ENCODE peak calls at places on chromosomes 5 and 9, in six cellular contexts. J, K, G, P, F and R are unnamed samples. For H3K4me1, the result is how much of the 10 kb centered on the place peaks cover.

GRCh38 chr5:143775258-143775657 is 36.7 kb upstream of the HMHB1 start:
- DNase-seq in J (no peak), K (peak), G (no peak), P (peak), F (no peak), R (no peak)

GRCh38 chr5:147887026-147887627 is 8.6 kb downstream of the SCGB3A2 start:
- DNase-seq in J (peak), K (peak), G (no peak), P (peak), F (no peak), R (no peak)

GRCh38 chr9:125763373-125763772 is 16.2 kb downstream of the PBX3 start:
- DNase-seq in J (no peak), K (peak), G (no peak), P (peak), F (no peak), R (no peak)

GRCh38 chr5:67197536-67197935 is 937 bp upstream of the CD180 start:
- DNase-seq in J (no peak), K (no peak), G (no peak), P (no peak), F (no peak), R (no peak)

GRCh38 chr5:115947260-115947659 is 15.0 kb upstream of the LVRN start:
- DNase-seq in J (no peak), K (peak), G (no peak), P (no peak), F (no peak), R (no peak)

GRCh38 chr5:116380615-116381014 is 194.0 kb downstream of the SEMA6A start:
- DNase-seq in J (no peak), K (no peak), G (no peak), P (no peak), F (no peak), R (no peak)

GRCh38 chr9:76373173-76373771 is 21.0 kb downstream of the RFK start:
- DNase-seq in J (no peak), K (peak), G (no peak), P (peak), F (no peak), R (no peak)

GRCh38 chr5:76527685-76528161 is 95.5 kb downstream of the F2RL2 start:
- DNase-seq in J (peak), K (peak), G (no peak), P (no peak), F (no peak), R (no peak)

GRCh38 chr9:99451121-99451606 is 229.1 kb downstream of the SEC61B start:
- DNase-seq in J (peak), K (no peak), G (no peak), P (no peak), F (no peak), R (no peak)

GRCh38 chr5:32074401-32074800 is 99.7 kb downstream of the GOLPH3 start:
- DNase-seq in J (peak), K (no peak), G (no peak), P (no peak), F (no peak), R (no peak)

GRCh38 chr5:99037668-99038067 is 108.9 kb upstream of the CHD1 start:
- DNase-seq in J (peak), K (no peak), G (no peak), P (no peak), F (no peak), R (peak)

GRCh38 chr9:6054280-6055099 is 39.1 kb upstream of the RANBP6 start:
- DNase-seq in J (peak), K (peak), G (peak), P (peak), F (peak), R (peak)

GRCh38 chr5:6758201-6758600 is 45.0 kb downstream of the TENT4A start:
- DNase-seq in J (no peak), K (no peak), G (no peak), P (no peak), F (no peak), R (no peak)

GRCh38 chr9:7117676-7118561 is 360.1 kb downstream of the KDM4C start:
- DNase-seq in J (no peak), K (peak), G (no peak), P (peak), F (no peak), R (no peak)

DNA sequence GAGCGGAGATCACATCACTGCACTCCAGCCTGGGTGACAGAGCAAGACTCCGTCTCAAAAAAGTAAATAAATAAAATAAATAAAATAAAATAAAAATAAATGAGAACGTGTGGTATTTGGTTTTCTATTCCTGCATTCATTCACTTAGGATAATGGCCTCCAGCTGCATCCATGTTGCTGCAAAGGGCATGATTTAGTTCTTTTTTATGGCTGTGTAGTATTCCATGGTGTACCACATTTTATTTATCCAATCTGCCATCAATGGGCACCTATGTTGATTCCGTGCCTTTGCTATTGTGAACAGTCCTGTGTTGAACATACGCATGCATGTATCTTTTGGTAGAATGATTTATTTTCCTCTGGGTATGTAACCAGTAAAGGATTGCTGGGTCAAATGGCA is 8.8 kb upstream of the RASGEF1C start:
- DNase-seq in J (no peak), K (no peak), G (no peak), P (no peak), F (no peak), R (no peak)
- H4K8ac ChIP-seq in J (no peak), K (no peak), G (no peak), P (no peak), F (no peak), R (no peak)

DNA sequence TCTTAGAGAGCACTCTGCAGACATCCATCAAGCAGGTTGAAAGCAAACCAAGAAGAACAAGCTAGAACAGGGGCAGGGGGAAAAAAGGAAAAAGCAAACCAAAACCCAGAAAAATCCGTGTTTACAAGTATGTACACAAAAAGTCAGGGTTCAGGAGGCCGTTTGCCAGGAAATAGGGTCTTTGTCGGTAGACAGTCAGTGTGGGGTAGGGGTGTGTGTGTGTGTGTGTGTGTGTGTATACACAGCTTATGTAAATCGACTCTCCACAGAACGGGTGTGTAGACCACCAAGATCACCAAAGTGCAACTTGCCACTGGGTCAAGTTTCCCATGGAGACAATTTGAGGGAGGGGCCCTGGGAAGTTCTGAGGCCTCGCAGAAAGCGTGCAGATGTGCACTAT is 13.1 kb downstream of the SPRY4 start:
- DNase-seq in J (no peak), K (no peak), G (no peak), P (no peak), F (no peak), R (no peak)
- H3K4me1 ChIP-seq in J (under half), K (under half), G (under half), P (under half), F (under half), R (under half)

DNA sequence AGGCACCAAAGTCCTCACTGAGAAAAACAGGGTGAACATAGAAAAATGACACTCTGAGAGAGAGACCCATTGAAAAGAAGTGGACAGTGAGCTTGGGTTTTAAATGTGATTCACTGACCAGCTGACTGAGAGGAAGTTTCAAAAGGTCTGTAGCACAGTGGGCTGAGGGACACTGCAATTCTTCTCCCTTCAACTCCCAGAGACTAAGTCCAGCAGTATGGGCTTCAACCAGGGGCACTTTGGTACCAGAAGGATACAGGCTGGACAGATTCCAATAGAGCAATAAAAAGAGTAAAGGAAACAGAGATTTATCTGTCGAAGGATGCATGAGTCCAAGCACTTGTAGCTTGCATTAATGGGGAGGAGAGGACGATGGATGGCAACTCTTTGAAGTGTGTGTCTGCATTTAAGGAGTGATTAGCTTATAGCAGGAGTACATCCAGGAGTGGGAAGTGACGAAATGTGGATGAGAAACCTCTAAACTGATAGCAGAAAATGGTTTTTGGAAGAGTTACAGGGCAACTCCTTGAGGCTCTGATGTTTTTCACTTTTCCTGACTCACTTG is 117.0 kb upstream of the ANKRD55 start:
- DNase-seq in J (no peak), K (no peak), G (no peak), P (no peak), F (no peak), R (no peak)
- H3K4ac ChIP-seq in J (no peak), K (peak), G (no peak), P (no peak), F (no peak), R (no peak)

DNA sequence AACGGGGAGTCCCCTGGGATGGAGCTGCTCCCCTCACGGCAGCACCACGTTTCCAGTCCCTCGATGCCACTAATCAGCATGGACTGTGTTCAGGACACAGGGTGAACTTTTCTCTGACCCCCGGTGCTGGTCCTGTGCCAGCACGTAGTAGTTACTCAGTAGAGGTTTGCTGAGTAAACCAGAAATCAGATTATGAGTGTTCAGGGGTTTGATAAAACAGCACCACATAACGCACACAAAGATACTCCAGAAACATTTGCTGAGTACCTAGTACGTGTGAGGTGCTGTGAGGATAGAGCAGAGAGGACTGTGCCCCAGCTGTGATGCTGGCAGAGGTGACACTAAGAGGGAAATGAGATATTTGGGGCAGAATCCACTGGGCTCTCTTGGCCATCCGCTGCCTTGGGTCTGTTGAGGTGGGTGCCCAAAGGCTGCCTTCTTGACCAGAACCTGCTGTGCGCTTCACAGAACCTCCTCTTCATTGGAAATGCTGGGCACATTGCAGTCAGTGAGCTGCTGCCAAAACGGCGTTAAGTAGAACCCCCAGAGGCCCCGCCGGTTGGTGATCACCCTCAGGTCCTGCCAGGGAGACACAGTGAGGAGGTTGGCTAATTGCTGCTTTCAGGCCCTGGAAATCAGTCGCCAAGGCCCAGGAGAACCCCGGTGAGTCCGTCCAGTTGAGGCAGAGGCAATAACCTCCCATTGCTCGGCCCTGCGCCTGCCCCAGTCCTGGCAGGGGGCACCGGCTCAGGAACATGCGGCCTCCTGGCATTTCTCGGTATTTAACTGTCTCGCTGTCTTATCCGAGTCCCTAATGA is 49.4 kb downstream of the NEURL1B start:
- DNase-seq in J (no peak), K (no peak), G (no peak), P (no peak), F (no peak), R (no peak)
- H4K8ac ChIP-seq in J (no peak), K (no peak), G (no peak), P (no peak), F (no peak), R (no peak)

DNA sequence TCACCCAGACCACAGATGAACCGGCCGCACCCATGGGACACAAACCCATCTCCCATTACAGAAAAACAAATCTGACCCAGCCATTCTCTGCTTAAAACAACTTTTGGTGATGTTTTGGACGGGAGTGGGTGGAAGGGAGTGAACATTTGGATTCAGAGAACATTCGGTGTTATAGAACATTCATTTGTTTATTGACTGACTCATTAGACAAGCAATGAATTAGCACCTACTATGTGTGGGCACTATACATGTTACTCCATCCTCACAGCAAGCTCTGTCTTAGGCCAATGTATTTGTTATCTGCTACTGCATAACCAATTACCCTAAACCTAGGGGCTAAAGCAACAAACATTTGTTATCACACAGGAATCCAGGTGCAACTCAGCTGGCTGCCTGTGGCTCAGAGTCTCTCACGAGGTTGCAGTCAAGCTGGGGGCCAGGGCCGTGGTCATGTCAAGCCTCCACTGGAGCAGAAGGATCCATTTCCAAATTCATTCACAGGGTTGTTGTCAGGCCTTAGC is 5.1 kb upstream of the ERGIC1 start:
- DNase-seq in J (peak), K (peak), G (no peak), P (no peak), F (no peak), R (no peak)
- H3K4me1 ChIP-seq in J (under half), K (under half), G (under half), P (under half), F (under half), R (under half)

GRCh38 chr9:105475302-105475701 is 27.5 kb downstream of the FSD1L start:
- DNase-seq in J (peak), K (peak), G (no peak), P (peak), F (no peak), R (no peak)

GRCh38 chr9:105468875-105469274 is 21.0 kb downstream of the FSD1L start:
- DNase-seq in J (no peak), K (no peak), G (no peak), P (no peak), F (no peak), R (no peak)

GRCh38 chr9:105473221-105473620 is 25.4 kb downstream of the FSD1L start:
- DNase-seq in J (no peak), K (no peak), G (no peak), P (no peak), F (no peak), R (no peak)
- H3K4ac ChIP-seq in J (no peak), K (no peak), G (no peak), P (no peak), F (no peak), R (no peak)

DNA sequence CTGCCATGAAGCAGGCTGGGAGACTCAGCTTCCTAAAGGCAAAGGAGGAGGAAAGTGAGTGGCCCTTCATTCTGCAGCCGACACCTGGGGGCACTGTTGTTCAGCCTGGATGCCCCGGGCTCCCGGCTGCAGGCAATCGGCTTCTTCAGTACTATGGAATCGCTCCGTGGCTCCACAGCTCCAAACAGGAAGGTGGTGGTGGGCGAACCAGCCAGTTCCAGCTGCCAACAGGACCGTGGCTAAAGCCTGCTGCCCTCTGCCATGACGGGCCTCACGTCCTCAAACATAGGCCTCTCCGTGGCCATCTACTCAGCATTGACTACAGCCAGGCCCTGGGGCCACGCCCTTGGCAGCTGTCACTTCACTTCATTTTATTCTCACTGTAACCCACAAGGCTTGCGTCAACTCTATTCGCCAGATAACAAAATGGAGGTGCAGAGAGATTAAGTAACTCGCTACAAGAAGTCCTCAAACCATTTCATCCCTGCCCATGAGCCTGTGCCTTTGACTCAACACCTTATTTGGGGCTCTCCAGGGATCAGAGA is 38.1 kb downstream of the PAX5 start:
- DNase-seq in J (peak), K (peak), G (peak), P (peak), F (peak), R (peak)
- H4K8ac ChIP-seq in J (no peak), K (no peak), G (no peak), P (no peak), F (no peak), R (no peak)

GRCh38 chr5:105903069-105903468 is 1767.7 kb downstream of the EFNA5 start:
- DNase-seq in J (no peak), K (peak), G (no peak), P (no peak), F (no peak), R (no peak)
- H3K4me1 ChIP-seq in J (under half), K (under half), G (under half), P (under half), F (under half), R (under half)

GRCh38 chr9:12424243-12424642 is 268.9 kb upstream of the TYRP1 start:
- DNase-seq in J (no peak), K (no peak), G (no peak), P (no peak), F (no peak), R (no peak)

DNA sequence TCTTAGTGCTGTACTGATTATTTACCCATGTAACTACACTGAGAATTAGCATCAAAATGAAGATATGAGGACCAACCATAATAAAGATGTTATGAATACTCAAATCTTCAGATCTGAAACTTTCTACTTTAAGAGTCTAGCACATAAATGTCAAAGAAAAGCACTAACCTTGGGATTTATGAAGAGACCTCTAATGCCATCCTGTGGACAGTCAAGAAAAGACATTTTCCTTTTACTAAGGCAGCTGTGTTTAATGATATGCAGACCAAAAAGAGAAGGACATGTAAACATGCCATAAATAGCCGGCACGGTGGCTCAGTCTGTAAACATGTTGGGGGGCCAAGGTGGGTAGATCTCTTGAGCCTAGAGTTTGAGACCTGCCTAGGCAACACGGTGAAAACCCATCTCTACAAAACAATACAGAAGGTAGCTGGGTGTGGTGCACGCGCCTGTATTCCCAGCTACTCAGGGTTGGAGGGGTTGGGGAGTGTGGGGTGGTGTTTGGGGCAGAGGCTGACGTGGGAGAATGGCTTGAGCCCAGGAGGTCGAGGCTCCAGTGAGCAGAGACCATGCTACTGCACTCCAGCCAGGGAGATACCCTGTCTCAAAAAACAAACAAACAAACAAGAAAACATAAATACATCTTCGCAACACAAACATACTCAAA is 266.9 kb upstream of the TYRP1 start:
- DNase-seq in J (peak), K (no peak), G (no peak), P (peak), F (peak), R (peak)
- H3K4ac ChIP-seq in J (no peak), K (no peak), G (no peak), P (no peak), F (no peak), R (no peak)